ENCODE peak calls at places on chromosome 9, in four cellular contexts. T, P, R and Q are unnamed samples.

GRCh38 chr9:20618361-20618799 is 3.9 kb downstream of the MLLT3 start:
- DNase-seq in P (no peak), T (no peak), R (no peak), Q (peak)

GRCh38 chr9:73269430-73270101 is 117.9 kb downstream of the ANXA1 start:
- DNase-seq in T (no peak), R (no peak), P (no peak), Q (peak)

GRCh38 chr9:114248274-114248673 is 74.6 kb upstream of the ORM1 start:
- DNase-seq in T (no peak), R (no peak), P (no peak), Q (no peak)

GRCh38 chr9:15374310-15374709 is 48.4 kb upstream of the SNAPC3 start:
- DNase-seq in R (no peak), T (no peak), P (no peak), Q (no peak)

GRCh38 chr9:112268421-112268820 is 65.0 kb downstream of the PTBP3 start:
- DNase-seq in P (no peak), R (no peak), T (no peak), Q (no peak)

GRCh38 chr9:135536166-135536565 is 9.8 kb upstream of the OBP2A start:
- DNase-seq in T (no peak), R (no peak), P (no peak), Q (peak)

GRCh38 chr9:90044710-90045151 is 439.9 kb downstream of the GADD45G start:
- DNase-seq in R (no peak), T (no peak), P (no peak), Q (peak)

GRCh38 chr9:78003730-78004129 is 27.9 kb downstream of the GNAQ start:
- DNase-seq in T (no peak), P (no peak), R (no peak), Q (no peak)

GRCh38 chr9:123002754-123003153 is 30.7 kb upstream of the GPR21 start:
- DNase-seq in R (no peak), T (no peak), P (no peak), Q (no peak)

GRCh38 chr9:25350011-25350410 is 328.2 kb downstream of the TUSC1 start:
- DNase-seq in R (no peak), T (no peak), P (no peak), Q (no peak)

GRCh38 chr9:15370496-15371464 is 51.9 kb upstream of the SNAPC3 start:
- DNase-seq in T (no peak), R (no peak), P (no peak), Q (no peak)

GRCh38 chr9:14031015-14031414 is 282.9 kb downstream of the NFIB start:
- DNase-seq in R (no peak), P (no peak), T (no peak), Q (no peak)

GRCh38 chr9:98333703-98334582 is 78.5 kb upstream of the TBC1D2 start:
- DNase-seq in P (no peak), T (no peak), R (peak), Q (peak)

GRCh38 chr9:131640438-131641181 is 95.3 kb downstream of the PRRT1B start:
- DNase-seq in R (no peak), T (no peak), P (no peak), Q (no peak)

GRCh38 chr9:36987891-36988290 is 46.2 kb downstream of the PAX5 start:
- DNase-seq in T (no peak), R (no peak), P (no peak), Q (no peak)

GRCh38 chr9:119004618-119004990 is 364.6 kb downstream of the BRINP1 start:
- DNase-seq in T (no peak), R (peak), P (no peak), Q (peak)

GRCh38 chr9:69674112-69674511 is 1.9 kb upstream of the APBA1 start:
- DNase-seq in R (no peak), P (no peak), T (no peak), Q (no peak)

GRCh38 chr9:123796618-123797484 is 133.1 kb downstream of the DENND1A start:
- DNase-seq in R (no peak), T (no peak), P (no peak), Q (no peak)

GRCh38 chr9:75589497-75589896 is 301.0 kb upstream of the PCSK5 start:
- DNase-seq in T (no peak), P (no peak), R (no peak), Q (no peak)

GRCh38 chr9:13651969-13652663 is 372.6 kb upstream of the MPDZ start:
- DNase-seq in T (no peak), R (no peak), P (no peak), Q (no peak)

GRCh38 chr9:136615631-136616306 is 46.9 kb upstream of the EGFL7 start:
- DNase-seq in T (no peak), P (peak), R (no peak), Q (no peak)

GRCh38 chr9:74773886-74774479 is 113.7 kb downstream of the TRPM6 start:
- DNase-seq in R (peak), P (peak), T (peak), Q (peak)

GRCh38 chr9:2570615-2571479 is 50.7 kb upstream of the VLDLR start:
- DNase-seq in P (peak), R (no peak), T (no peak), Q (peak)

GRCh38 chr9:36833954-36834353 is 200.1 kb downstream of the PAX5 start:
- DNase-seq in P (no peak), R (no peak), T (no peak), Q (no peak)

GRCh38 chr9:121538221-121538620 is 38.6 kb upstream of the GGTA1 start:
- DNase-seq in T (no peak), P (no peak), R (no peak), Q (no peak)

GRCh38 chr9:113609562-113610318 is 146.2 kb downstream of the RGS3 start:
- DNase-seq in P (no peak), T (no peak), R (no peak), Q (no peak)

GRCh38 chr9:81578606-81579005 is 110.7 kb downstream of the TLE1 start:
- DNase-seq in R (no peak), T (no peak), P (no peak), Q (peak)

GRCh38 chr9:93750045-93750444 is 173.7 kb downstream of the PHF2 start:
- DNase-seq in R (no peak), T (no peak), P (no peak), Q (no peak)

GRCh38 chr9:6902423-6902822 is 144.7 kb downstream of the KDM4C start:
- DNase-seq in T (no peak), R (no peak), P (no peak), Q (peak)